ENCODE peak calls at places on chromosomes 16 and 17, in ten cellular contexts. U is CD4-positive, alpha-beta T cell; Q is hepatic stellate cell; Z is amniotic stem cell; Y is AG08395; I is activated CD4-positive, alpha-beta T cell treated with anti-CD3 and anti-CD28 coated beads, Interleukin-2, amount 50 U/mL, for 24 hours; R is T47D; P is body of pancreas; G is GM04504; D is activated naive CD8-positive, alpha-beta T cell treated with anti-CD3 and anti-CD28 coated beads for 36 hours. N is an unnamed sample.
A peak's percentile ranks its signal among the peaks of the same experiment; 100 is the strongest.

GRCh38 chr16:87836844-87837581 is 32.3 kb downstream of the SLC7A5 start:
- DNase-seq in U (no peak), Q (no peak), Z (no peak), Y (no peak), I (no peak), R (no peak), P (no peak), G (no peak), D (no peak), N (no peak)

GRCh38 chr17:81821603-81822311 is 11.3 kb downstream of the MCRIP1 start:
- DNase-seq in U (no peak), Q (peak; percentile 86), Z (no peak), Y (peak; percentile 76), I (no peak), R (peak; percentile 97), P (peak; percentile 97), G (peak; percentile 38), D (peak; percentile 48), N (peak; percentile 63)

GRCh38 chr16:2963074-2963610 is 933 bp upstream of the KREMEN2 start:
- DNase-seq in U (no peak), Q (no peak), Z (no peak), Y (no peak), I (no peak), R (no peak), P (no peak), G (no peak), D (no peak), N (peak; percentile 74)

GRCh38 chr17:47882695-47883588 is 13.1 kb upstream of the SP2 start:
- DNase-seq in U (no peak), Q (no peak), Z (no peak), Y (no peak), I (no peak), R (no peak), P (no peak), G (no peak), D (no peak), N (no peak)

GRCh38 chr17:1830288-1830687 is 483 bp downstream of the RPA1 start:
- DNase-seq in U (no peak), Q (peak; percentile 16), Z (no peak), Y (peak; percentile 11), I (peak; percentile 11), R (no peak), P (no peak), G (no peak), D (peak; percentile 29), N (peak; percentile 49)

GRCh38 chr17:76579281-76579680 is 6.4 kb downstream of the ST6GALNAC2 start:
- DNase-seq in U (no peak), Q (no peak), Z (no peak), Y (no peak), I (no peak), R (no peak), P (no peak), G (no peak), D (no peak), N (no peak)

GRCh38 chr16:15811778-15812750 is 44.8 kb downstream of the MYH11 start:
- DNase-seq in U (no peak), Q (peak; percentile 89), Z (no peak), Y (peak; percentile 92), I (no peak), R (no peak), P (peak; percentile 21), G (peak; percentile 89), D (no peak), N (peak; percentile 57)

GRCh38 chr16:27169511-27170071 is 33.7 kb upstream of the KDM8 start:
- DNase-seq in U (peak; percentile 80), Q (peak; percentile 64), Z (no peak), Y (peak; percentile 84), I (peak; percentile 62), R (peak; percentile 54), P (no peak), G (peak; percentile 33), D (peak; percentile 76), N (peak; percentile 51)

GRCh38 chr16:21260870-21261791 is 17.0 kb downstream of the CRYM start:
- DNase-seq in U (no peak), Q (peak; percentile 19), Z (no peak), Y (peak; percentile 61), I (no peak), R (no peak), P (peak; percentile 29), G (peak; percentile 31), D (no peak), N (peak; percentile 53)

GRCh38 chr16:4801962-4802658 is at the start of gene ROGDI:
- DNase-seq in U (peak; percentile 85), Q (peak; percentile 52), Z (no peak), Y (peak; percentile 43), I (peak; percentile 63), R (peak; percentile 83), P (peak; percentile 91), G (peak; percentile 12), D (peak; percentile 77), N (peak; percentile 96)

GRCh38 chr17:59838196-59838911 is 54.4 kb downstream of the TUBD1 start:
- DNase-seq in U (no peak), Q (no peak), Z (no peak), Y (no peak), I (no peak), R (no peak), P (peak; percentile 49), G (no peak), D (no peak), N (no peak)

GRCh38 chr16:48622456-48623303 is 12.7 kb upstream of the N4BP1 start:
- DNase-seq in U (no peak), Q (no peak), Z (no peak), Y (no peak), I (no peak), R (no peak), P (no peak), G (no peak), D (no peak), N (no peak)

GRCh38 chr16:71353736-71354135 is 4.8 kb upstream of the CALB2 start:
- DNase-seq in U (no peak), Q (no peak), Z (no peak), Y (no peak), I (no peak), R (no peak), P (no peak), G (no peak), D (no peak), N (peak; percentile 59)

GRCh38 chr16:83397601-83398000 is 410.2 kb upstream of the HSBP1 start:
- DNase-seq in U (no peak), Q (no peak), Z (no peak), Y (no peak), I (no peak), R (no peak), P (no peak), G (no peak), D (no peak), N (no peak)

GRCh38 chr16:50532576-50532975 is 15.6 kb upstream of the NKD1 start:
- DNase-seq in U (no peak), Q (no peak), Z (no peak), Y (no peak), I (no peak), R (no peak), P (no peak), G (no peak), D (no peak), N (no peak)

GRCh38 chr16:53131363-53132071 is 76.7 kb downstream of the CHD9 start:
- DNase-seq in U (peak; percentile 39), Q (peak; percentile 68), Z (peak; percentile 27), Y (peak; percentile 64), I (peak; percentile 59), R (peak; percentile 30), P (peak; percentile 63), G (peak; percentile 38), D (peak; percentile 72), N (peak; percentile 72)

GRCh38 chr16:31507617-31507928 is 618 bp downstream of the RUSF1 start:
- DNase-seq in U (no peak), Q (no peak), Z (no peak), Y (no peak), I (no peak), R (no peak), P (no peak), G (no peak), D (no peak), N (no peak)

N was measured in left kidney.